ENCODE peak calls at places on chromosomes 5 and 9, in four cellular contexts. One of them, this sample, is unnamed.

GRCh38 chr5:83866191-83866590 is 145.5 kb upstream of the HAPLN1 start:
- DNase-seq in SW 1271: no peak
- DNase-seq in AG08395: no peak
- DNase-seq in midbrain: no peak
- DNase-seq in this sample: no peak

GRCh38 chr9:134163374-134164196 is 779 bp downstream of the RNU6ATAC start:
- DNase-seq in SW 1271: no peak
- DNase-seq in AG08395: peak; percentile 50
- DNase-seq in midbrain: no peak
- DNase-seq in this sample: peak; percentile 35

GRCh38 chr9:78368236-78368635 is 71.3 kb downstream of the PSAT1 start:
- DNase-seq in SW 1271: no peak
- DNase-seq in AG08395: no peak
- DNase-seq in midbrain: no peak
- DNase-seq in this sample: no peak

GRCh38 chr5:144065766-144066165 is 104.7 kb downstream of the YIPF5 start:
- DNase-seq in SW 1271: no peak
- DNase-seq in AG08395: no peak
- DNase-seq in midbrain: no peak
- DNase-seq in this sample: peak; percentile 57

GRCh38 chr5:6504677-6505414 is 56.2 kb downstream of the UBE2QL1 start:
- DNase-seq in SW 1271: no peak
- DNase-seq in AG08395: no peak
- DNase-seq in midbrain: no peak
- DNase-seq in this sample: no peak

GRCh38 chr9:98807070-98807810 is at the start of gene GALNT12:
- DNase-seq in SW 1271: no peak
- DNase-seq in AG08395: no peak
- DNase-seq in midbrain: peak; percentile 26
- DNase-seq in this sample: peak; percentile 56

GRCh38 chr5:14034991-14035390 is 90.5 kb upstream of the DNAH5 start:
- DNase-seq in SW 1271: no peak
- DNase-seq in AG08395: no peak
- DNase-seq in midbrain: no peak
- DNase-seq in this sample: peak; percentile 24

GRCh38 chr9:128213746-128214497 is 10.7 kb downstream of the DNM1 start:
- DNase-seq in SW 1271: no peak
- DNase-seq in AG08395: no peak
- DNase-seq in midbrain: no peak
- DNase-seq in this sample: no peak

GRCh38 chr5:31511305-31511704 is 20.6 kb downstream of the DROSHA start:
- DNase-seq in SW 1271: no peak
- DNase-seq in AG08395: no peak
- DNase-seq in midbrain: no peak
- DNase-seq in this sample: no peak

GRCh38 chr9:94175669-94176068 is 83.4 kb upstream of the ZNF169 start:
- DNase-seq in SW 1271: no peak
- DNase-seq in AG08395: no peak
- DNase-seq in midbrain: no peak
- DNase-seq in this sample: no peak

GRCh38 chr9:35395076-35395675 is 94.7 kb upstream of the RUSC2 start:
- DNase-seq in SW 1271: no peak
- DNase-seq in AG08395: no peak
- DNase-seq in midbrain: no peak
- DNase-seq in this sample: no peak

GRCh38 chr5:57386958-57387357 is 95.7 kb downstream of the ACTBL2 start:
- DNase-seq in SW 1271: no peak
- DNase-seq in AG08395: peak; percentile 60
- DNase-seq in midbrain: no peak
- DNase-seq in this sample: peak; percentile 59

GRCh38 chr5:128844354-128844923 is 120.8 kb upstream of the SLC27A6 start:
- DNase-seq in SW 1271: no peak
- DNase-seq in AG08395: no peak
- DNase-seq in midbrain: peak; percentile 66
- DNase-seq in this sample: peak; percentile 44

GRCh38 chr9:112218908-112219307 is 43.8 kb upstream of the SUSD1 start:
- DNase-seq in SW 1271: no peak
- DNase-seq in AG08395: no peak
- DNase-seq in midbrain: no peak
- DNase-seq in this sample: no peak

GRCh38 chr5:127820910-127821553 is 117.8 kb downstream of the CCDC192 start:
- DNase-seq in SW 1271: no peak
- DNase-seq in AG08395: no peak
- DNase-seq in midbrain: no peak
- DNase-seq in this sample: peak; percentile 75

GRCh38 chr9:70398145-70398556 is 16.3 kb downstream of the KLF9 start:
- DNase-seq in SW 1271: no peak
- DNase-seq in AG08395: no peak
- DNase-seq in midbrain: no peak
- DNase-seq in this sample: no peak

GRCh38 chr5:76256116-76256889 is 146.8 kb upstream of the IQGAP2 start:
- DNase-seq in SW 1271: peak; percentile 34
- DNase-seq in AG08395: peak; percentile 52
- DNase-seq in midbrain: peak; percentile 80
- DNase-seq in this sample: peak; percentile 73

GRCh38 chr5:135735831-135736230 is 98.6 kb upstream of the SLC25A48 start:
- DNase-seq in SW 1271: no peak
- DNase-seq in AG08395: no peak
- DNase-seq in midbrain: no peak
- DNase-seq in this sample: no peak

GRCh38 chr9:38257626-38258215 is 134.8 kb upstream of the ALDH1B1 start:
- DNase-seq in SW 1271: no peak
- DNase-seq in AG08395: no peak
- DNase-seq in midbrain: no peak
- DNase-seq in this sample: no peak

GRCh38 chr5:23963449-23963848 is 456.0 kb downstream of the PRDM9 start:
- DNase-seq in SW 1271: no peak
- DNase-seq in AG08395: no peak
- DNase-seq in midbrain: no peak
- DNase-seq in this sample: no peak

GRCh38 chr5:112729630-112730029 is 8.1 kb upstream of the APC start:
- DNase-seq in SW 1271: no peak
- DNase-seq in AG08395: no peak
- DNase-seq in midbrain: no peak
- DNase-seq in this sample: peak; percentile 10

GRCh38 chr5:175734016-175734415 is 76.1 kb downstream of the HRH2 start:
- DNase-seq in SW 1271: no peak
- DNase-seq in AG08395: no peak
- DNase-seq in midbrain: no peak
- DNase-seq in this sample: no peak

GRCh38 chr9:35652829-35653209 is 2.1 kb upstream of the SIT1 start:
- DNase-seq in SW 1271: no peak
- DNase-seq in AG08395: no peak
- DNase-seq in midbrain: no peak
- DNase-seq in this sample: no peak

GRCh38 chr5:160092960-160093701 is 26.1 kb downstream of the PWWP2A start:
- DNase-seq in SW 1271: no peak
- DNase-seq in AG08395: no peak
- DNase-seq in midbrain: no peak
- DNase-seq in this sample: no peak

GRCh38 chr9:134661299-134661698 is 19.7 kb downstream of the COL5A1 start:
- DNase-seq in SW 1271: no peak
- DNase-seq in AG08395: no peak
- DNase-seq in midbrain: no peak
- DNase-seq in this sample: peak; percentile 59

GRCh38 chr5:10746711-10747110 is 14.3 kb downstream of the DAP start:
- DNase-seq in SW 1271: no peak
- DNase-seq in AG08395: no peak
- DNase-seq in midbrain: peak; percentile 37
- DNase-seq in this sample: no peak

This sample was measured in foreskin fibroblast.